ENCODE peak calls at places on chromosomes 3 and 15, in four cellular contexts. R is HCT116, G is A549, C is esophagus squamous epithelium. V is an unnamed sample.

GRCh38 chr3:129240436-129240835 is 9.0 kb upstream of the COPG1 start:
- DNase-seq in G (no peak), C (no peak), R (no peak), V (no peak)

GRCh38 chr15:92831459-92832229 is 68.5 kb upstream of the CHD2 start:
- DNase-seq in C (peak; percentile 66), R (peak; percentile 95), G (peak; percentile 95), V (peak; percentile 92)

GRCh38 chr15:85398822-85399221 is 18.4 kb downstream of the AKAP13 start:
- DNase-seq in G (no peak), R (no peak), C (no peak), V (no peak)

GRCh38 chr3:197008436-197009209 is 21.0 kb downstream of the MELTF start:
- DNase-seq in C (no peak), R (no peak), G (no peak), V (no peak)

GRCh38 chr15:32842081-32842480 is 124.3 kb downstream of the GREM1 start:
- DNase-seq in C (no peak), R (no peak), G (no peak), V (no peak)

GRCh38 chr3:61268659-61269058 is 17.4 kb upstream of the FHIT start:
- DNase-seq in C (no peak), R (no peak), G (no peak), V (no peak)

GRCh38 chr3:54357307-54357706 is 235.0 kb downstream of the CACNA2D3 start:
- DNase-seq in R (no peak), C (no peak), G (no peak), V (no peak)

GRCh38 chr15:53787349-53787748 is 27.9 kb upstream of the WDR72 start:
- DNase-seq in C (no peak), R (no peak), G (no peak), V (no peak)

GRCh38 chr3:48562367-48563095 is 1.1 kb downstream of the UCN2 start:
- DNase-seq in R (no peak), G (no peak), C (no peak), V (no peak)

GRCh38 chr3:55327131-55327920 is 159.8 kb downstream of the WNT5A start:
- DNase-seq in G (no peak), R (no peak), C (no peak), V (no peak)

GRCh38 chr3:66520716-66521115 is 19.9 kb upstream of the LRIG1 start:
- DNase-seq in C (no peak), G (no peak), R (no peak), V (no peak)

GRCh38 chr15:82933576-82933975 is 18.9 kb downstream of the HOMER2 start:
- DNase-seq in C (no peak), R (no peak), G (no peak), V (no peak)

DNA sequence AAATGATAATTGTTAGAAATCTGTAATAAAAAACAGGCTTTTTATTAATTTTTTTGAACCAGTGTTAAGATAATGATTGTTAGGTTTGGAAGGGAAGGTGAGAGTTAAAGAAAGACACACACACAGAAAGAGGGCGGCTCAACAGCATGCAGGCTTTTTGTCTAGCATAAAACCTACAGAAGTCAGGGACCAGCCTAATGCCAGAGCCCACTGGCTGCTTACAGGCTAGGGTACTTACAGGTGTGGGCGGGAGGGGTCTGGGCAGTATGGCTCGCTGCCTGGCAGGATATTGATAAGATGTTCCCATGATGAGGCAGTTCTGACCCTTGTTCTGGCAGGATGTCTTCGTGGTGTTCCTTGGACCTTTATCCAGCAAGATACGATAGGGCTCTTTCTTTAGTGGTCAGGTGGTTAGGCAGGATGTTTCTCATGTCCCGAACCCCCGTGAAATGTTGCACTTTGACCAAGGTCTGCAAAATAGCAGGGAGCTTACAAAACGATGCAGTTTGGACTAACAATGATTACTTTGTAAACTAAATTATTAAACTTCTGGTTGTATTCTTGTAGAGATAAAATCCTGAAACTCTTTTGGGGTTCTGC is 84.7 kb downstream of the DCUN1D1 start:
- DNase-seq in R (no peak), C (no peak), G (no peak), V (no peak)
- TF ChIP-seq POLR2A in R (no peak), C (no peak), G (no peak), V (no peak)

DNA sequence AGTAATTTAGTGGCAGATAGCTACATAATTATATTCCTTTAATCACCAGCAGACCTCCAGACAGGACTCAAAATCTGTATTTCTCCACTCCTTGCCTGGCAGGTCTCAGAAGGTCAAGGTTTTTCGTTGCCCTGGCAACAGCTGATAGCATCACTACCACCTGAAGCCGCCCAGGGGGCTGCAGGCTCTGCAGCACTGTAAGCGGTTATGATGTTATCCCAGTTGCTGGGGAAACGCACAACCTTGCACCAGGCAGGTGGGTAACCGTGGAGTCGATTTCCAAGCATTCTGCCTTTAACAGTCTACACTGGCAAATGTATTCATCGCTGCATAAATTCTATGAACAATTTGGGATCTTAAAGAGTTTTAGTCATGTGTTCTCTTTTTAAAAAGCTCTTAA is 756.3 kb downstream of the NTRK3 start:
- DNase-seq in R (no peak), G (no peak), C (no peak), V (no peak)
- TF ChIP-seq POLR2A in R (no peak), G (no peak), C (no peak), V (no peak)

GRCh38 chr3:49673715-49674490 is at the start of gene APEH:
- DNase-seq in G (peak; percentile 98), C (no peak), R (peak; percentile 97), V (peak; percentile 93)
- TF ChIP-seq POLR2A in G (peak; percentile 51), C (peak; percentile 79), R (peak; percentile 71), V (no peak)

GRCh38 chr15:61653110-61653509 is 407.1 kb downstream of the VPS13C start:
- DNase-seq in G (no peak), C (no peak), R (no peak), V (peak; percentile 76)
- TF ChIP-seq POLR2A in G (no peak), C (no peak), R (no peak), V (no peak)

GRCh38 chr15:90212221-90213079 is 11.3 kb downstream of the SEMA4B start:
- DNase-seq in G (no peak), C (no peak), R (no peak), V (no peak)
- TF ChIP-seq POLR2A in G (no peak), C (peak; percentile 20), R (no peak), V (no peak)

DNA sequence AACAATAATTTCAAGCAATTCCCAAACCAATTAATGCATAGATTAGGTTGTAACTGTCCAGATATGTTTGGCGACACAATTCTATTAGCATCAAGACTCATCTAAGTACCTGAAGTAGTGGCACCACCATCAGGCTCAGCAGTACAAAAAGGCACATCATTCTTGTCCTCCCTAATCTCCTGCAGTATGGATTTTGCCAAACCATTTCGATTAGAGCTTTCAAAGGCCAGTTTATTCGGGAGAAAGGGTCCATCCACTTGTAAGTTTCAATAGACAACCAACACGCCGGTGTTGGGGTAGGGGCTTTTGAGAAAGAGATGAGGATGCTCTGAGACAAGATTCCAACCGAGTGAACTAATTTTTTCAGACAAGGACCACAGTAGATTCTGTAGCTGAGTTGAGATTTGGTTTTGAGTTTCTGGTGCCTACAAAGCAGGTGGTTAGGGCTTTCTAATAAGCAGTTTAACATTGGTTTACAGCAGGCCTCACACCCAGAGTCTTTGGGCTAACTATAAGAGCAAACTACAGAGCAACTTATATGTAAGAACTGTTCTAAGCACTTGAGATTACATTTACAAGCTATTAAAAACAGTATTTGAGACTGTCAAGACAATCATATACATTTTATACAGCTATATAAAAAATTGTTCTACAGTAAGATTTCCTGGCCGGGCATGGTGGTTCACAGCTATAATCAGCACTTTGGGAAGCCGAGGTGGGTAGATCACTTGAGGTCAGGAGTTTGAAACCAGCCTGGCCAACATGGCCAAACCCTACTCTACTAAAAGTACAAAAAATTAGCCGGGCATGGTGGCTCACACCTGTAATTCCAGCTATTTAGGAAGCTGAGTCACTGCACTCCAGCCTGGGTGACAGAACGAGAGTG is 4.5 kb downstream of the RPL22L1 start:
- DNase-seq in G (peak; percentile 6), R (no peak), C (no peak), V (no peak)
- TF ChIP-seq POLR2A in G (no peak), R (peak; percentile 66), C (no peak), V (no peak)

DNA sequence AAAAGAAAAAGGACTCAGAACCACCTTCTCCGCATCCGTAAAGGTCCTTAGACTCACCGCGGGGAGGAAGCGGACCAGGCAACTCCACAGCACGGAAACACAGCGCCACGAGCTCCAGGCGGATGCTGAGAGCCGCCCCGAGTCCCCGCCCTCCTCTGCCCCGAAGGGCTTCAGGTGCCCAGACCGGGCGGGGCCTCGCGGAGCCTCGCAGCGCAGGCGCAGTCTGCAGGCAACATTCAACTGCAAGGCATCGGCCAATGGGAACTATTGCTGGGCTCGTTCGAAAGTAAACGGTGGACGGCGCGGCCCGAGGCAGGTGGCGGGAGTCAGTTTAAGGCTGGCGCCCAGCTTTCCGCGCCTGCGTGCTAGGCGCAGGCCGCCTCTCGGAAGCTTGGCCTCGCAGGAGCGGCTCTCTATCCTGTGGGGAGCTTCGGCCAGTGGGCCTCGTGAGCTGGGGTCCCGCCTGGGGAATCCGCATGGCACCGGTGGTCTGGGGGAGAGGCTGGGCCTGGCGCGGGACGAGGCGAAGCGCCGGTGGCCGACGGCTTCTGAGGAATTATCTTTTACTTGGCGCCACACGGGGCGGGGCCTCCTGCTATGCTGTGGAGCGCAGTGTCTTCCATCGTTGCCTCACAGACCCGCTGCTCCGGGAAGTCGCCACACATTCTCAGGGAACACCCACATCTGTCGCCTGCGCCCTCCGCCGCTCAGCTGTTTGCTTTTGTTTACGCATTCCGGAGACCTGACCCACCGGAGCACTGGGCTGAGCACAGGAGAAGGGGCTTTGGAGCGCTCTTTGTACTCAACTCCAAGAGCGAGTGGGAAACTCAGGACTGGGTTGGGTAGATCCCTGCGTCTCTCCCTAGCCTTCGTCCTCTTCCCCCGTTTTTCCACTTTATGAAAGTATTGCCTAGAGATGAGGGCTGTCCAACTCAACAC is at the start of gene TRIM59:
- DNase-seq in R (peak; percentile 94), G (peak; percentile 97), C (peak; percentile 74), V (peak; percentile 85)
- TF ChIP-seq POLR2A in R (peak; percentile 75), G (peak; percentile 74), C (peak; percentile 80), V (no peak)

DNA sequence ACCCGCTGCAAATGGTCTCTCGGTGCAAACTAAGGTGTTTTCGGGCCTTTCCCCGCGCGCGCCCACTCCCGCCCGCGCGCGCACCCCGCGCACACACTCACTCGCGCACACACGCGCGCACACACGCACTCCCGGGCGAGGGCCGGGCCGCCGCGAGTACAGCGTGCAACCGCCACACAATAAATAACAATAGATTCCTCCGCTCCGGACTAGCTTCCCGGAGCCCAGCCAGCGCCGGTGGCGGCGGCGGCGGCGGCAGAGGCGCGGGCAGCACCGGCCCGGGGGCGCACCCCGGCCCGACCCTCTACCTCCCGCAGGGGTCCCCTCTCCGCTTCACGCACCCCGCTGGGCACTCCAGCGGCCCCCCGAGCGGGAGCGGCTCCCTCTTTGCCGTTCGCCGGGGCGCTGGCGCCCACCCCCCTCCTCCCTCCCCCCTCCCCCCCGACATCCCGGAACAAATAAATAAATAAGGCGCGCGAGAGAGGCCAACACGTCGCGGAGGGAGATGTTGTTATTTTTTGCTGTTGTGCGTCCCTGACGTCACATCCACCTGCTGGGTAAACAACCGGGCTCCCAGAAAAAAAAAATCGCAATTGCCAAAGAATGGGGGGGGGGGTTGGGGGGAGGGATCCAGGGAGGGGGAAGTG is at the start of gene FOXP1:
- DNase-seq in R (peak; percentile 51), C (peak; percentile 24), G (peak; percentile 87), V (peak; percentile 68)
- TF ChIP-seq POLR2A in R (no peak), C (peak; percentile 77), G (peak; percentile 31), V (peak; percentile 57)

GRCh38 chr15:66497502-66498455 is at the start of gene SNAPC5:
- DNase-seq in G (peak; percentile 96), R (peak; percentile 85), C (peak; percentile 84), V (peak; percentile 95)
- TF ChIP-seq POLR2A in G (peak; percentile 87), R (peak; percentile 32), C (peak; percentile 72), V (peak; percentile 66)